ENCODE peak calls at places on chromosomes 16 and 17, in four cellular contexts. Z is A549, R is PC-9, A is HAP-1. Y is an unnamed sample.

GRCh38 chr16:12344577-12345343 is 368.2 kb downstream of the SNX29 start:
- DNase-seq in R (no peak), A (no peak), Z (no peak), Y (no peak)

GRCh38 chr17:21283482-21284318 is 811 bp upstream of the MAP2K3 start:
- DNase-seq in R (peak), Z (no peak), A (no peak), Y (no peak)

GRCh38 chr17:16439303-16439791 is 24.0 kb downstream of the TRPV2 start:
- DNase-seq in A (no peak), R (no peak), Z (no peak), Y (no peak)

GRCh38 chr17:43737722-43738121 is 20.9 kb downstream of the SOST start:
- DNase-seq in A (no peak), Z (no peak), R (no peak), Y (no peak)

GRCh38 chr16:67199011-67199807 is at the start of gene ELMO3:
- DNase-seq in A (no peak), Z (no peak), R (peak), Y (no peak)

GRCh38 chr17:82791532-82791931 is 39.7 kb downstream of the TBCD start:
- DNase-seq in A (no peak), R (no peak), Z (no peak), Y (no peak)

GRCh38 chr16:81554993-81555392 is 110.4 kb downstream of the CMIP start:
- DNase-seq in Z (no peak), A (no peak), R (no peak), Y (no peak)

GRCh38 chr17:41176744-41177387 is 1.2 kb downstream of the KRTAP4-2 start:
- DNase-seq in A (no peak), Z (no peak), R (no peak), Y (no peak)

GRCh38 chr17:43907425-43907981 is at the start of gene MPP2:
- DNase-seq in Z (peak), R (no peak), A (peak), Y (peak)

GRCh38 chr16:4172070-4172469 is 55.8 kb upstream of the ADCY9 start:
- DNase-seq in Z (no peak), R (no peak), A (no peak), Y (no peak)

GRCh38 chr17:71455219-71455618 is 665.6 kb upstream of the SOX9 start:
- DNase-seq in Z (no peak), A (no peak), R (no peak), Y (no peak)

GRCh38 chr16:85555549-85556455 is 57.3 kb upstream of the GSE1 start:
- DNase-seq in A (peak), Z (peak), R (no peak), Y (peak)

GRCh38 chr16:85560932-85561247 is 52.2 kb upstream of the GSE1 start:
- DNase-seq in A (no peak), R (no peak), Z (no peak), Y (no peak)

GRCh38 chr16:85556456-85557082 is 56.6 kb upstream of the GSE1 start:
- DNase-seq in Z (peak), A (peak), R (peak), Y (no peak)

GRCh38 chr16:85557083-85557975 is 55.8 kb upstream of the GSE1 start:
- DNase-seq in A (peak), R (peak), Z (peak), Y (no peak)

GRCh38 chr16:85557976-85558589 is 55.0 kb upstream of the GSE1 start:
- DNase-seq in A (no peak), R (peak), Z (no peak), Y (no peak)
- H3K4me3 ChIP-seq in A (peak), R (peak), Z (peak), Y (peak)

GRCh38 chr16:3027983-3028715 is 4.3 kb downstream of the THOC6 start:
- DNase-seq in Z (peak), A (peak), R (peak), Y (no peak)
- H3K4me3 ChIP-seq in Z (no peak), A (no peak), R (no peak), Y (no peak)

GRCh38 chr16:41439-42068 is 11.9 kb downstream of the POLR3K start:
- DNase-seq in Z (no peak), A (no peak), R (no peak), Y (no peak)
- H3K4me3 ChIP-seq in Z (no peak), A (no peak), R (no peak), Y (no peak)

GRCh38 chr16:87060026-87060986 is 256.9 kb downstream of the C16orf95 start:
- DNase-seq in Z (peak), A (no peak), R (no peak), Y (peak)
- H3K4me3 ChIP-seq in Z (no peak), A (no peak), R (no peak), Y (no peak)

DNA sequence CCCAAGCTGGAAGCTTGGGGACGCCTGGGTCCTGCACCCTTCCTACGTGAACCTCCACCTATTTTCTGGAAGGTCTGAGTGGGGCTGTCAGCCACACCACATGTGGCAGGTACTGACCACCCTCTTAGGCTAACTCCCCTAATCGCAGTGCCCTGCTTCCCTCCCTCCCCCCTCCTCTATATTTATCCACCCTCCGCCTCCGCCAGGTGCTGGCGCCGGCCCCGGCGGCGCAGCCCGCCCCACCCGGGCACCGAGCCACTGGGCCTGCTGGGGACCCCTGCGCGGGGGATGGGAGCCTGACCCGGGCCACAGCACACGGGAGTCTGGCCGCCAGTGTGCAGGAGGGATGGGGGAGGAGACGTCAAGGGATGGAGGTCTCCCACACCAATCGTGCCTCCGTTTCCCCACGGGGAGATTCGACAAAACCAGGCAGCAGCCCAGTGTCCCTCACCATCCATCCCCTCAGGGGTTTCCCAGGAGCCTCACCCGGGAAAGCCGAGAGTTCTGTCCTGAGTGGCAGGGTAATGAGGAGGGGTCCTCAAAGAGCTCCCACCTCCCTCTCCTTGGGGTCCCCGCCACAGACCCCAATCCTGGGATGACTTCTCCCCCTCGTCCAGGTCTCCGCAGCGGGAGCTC is 1.3 kb downstream of the PLEKHH3 start:
- DNase-seq in A (no peak), R (no peak), Z (no peak), Y (no peak)
- H3K4me3 ChIP-seq in A (peak), R (peak), Z (peak), Y (peak)

GRCh38 chr17:38852771-38853291 is 690 bp downstream of the RPL23 start:
- DNase-seq in R (no peak), Z (no peak), A (no peak), Y (no peak)
- H3K4me3 ChIP-seq in R (peak), Z (peak), A (peak), Y (peak)

GRCh38 chr16:29963021-29963743 is 1.3 kb downstream of the TMEM219 start:
- DNase-seq in Z (no peak), A (no peak), R (no peak), Y (no peak)
- H3K4me3 ChIP-seq in Z (peak), A (no peak), R (peak), Y (peak)

DNA sequence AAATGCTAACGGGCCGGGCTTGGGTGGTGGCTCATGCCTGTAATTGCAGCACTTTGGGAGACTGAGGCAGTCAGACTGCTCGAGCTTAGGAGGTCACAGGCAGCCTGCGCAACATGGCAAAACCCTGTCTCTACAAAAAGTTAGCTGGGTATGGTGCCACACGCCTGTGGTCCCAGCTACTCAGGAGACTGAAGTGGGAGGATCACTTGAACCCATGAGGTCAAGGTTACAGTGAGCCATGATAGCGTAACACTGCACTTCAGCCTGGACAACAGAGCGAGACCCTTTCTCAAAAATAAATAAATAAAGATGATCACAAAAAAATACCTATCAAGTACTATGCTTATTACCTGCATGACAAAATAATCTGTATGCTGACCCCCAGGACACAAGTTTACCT is 46.3 kb upstream of the INTS2 start:
- DNase-seq in R (no peak), Z (no peak), A (no peak), Y (no peak)
- H3K4me3 ChIP-seq in R (no peak), Z (no peak), A (no peak), Y (no peak)